ENCODE peak calls at places on chromosomes 4 and X, in four cellular contexts. T, G, W and E are unnamed samples.

GRCh38 chrX:150767475-150768131 is 74.4 kb downstream of the MTMR1 start:
- DNase-seq in G (no peak), W (no peak), T (no peak), E (no peak)

GRCh38 chrX:119121341-119121740 is 6.3 kb downstream of the KIAA1210 start:
- DNase-seq in T (no peak), G (no peak), W (no peak), E (no peak)

GRCh38 chrX:154097003-154097596 is 417 bp downstream of the MECP2 start:
- DNase-seq in T (peak), G (no peak), W (no peak), E (peak)

GRCh38 chr4:42709392-42710065 is 52.6 kb upstream of the ATP8A1 start:
- DNase-seq in T (no peak), W (no peak), G (no peak), E (no peak)

GRCh38 chrX:71541546-71542022 is 8.7 kb downstream of the OGT start:
- DNase-seq in W (no peak), T (no peak), G (no peak), E (no peak)

GRCh38 chr4:23934915-23935314 is 45.1 kb upstream of the PPARGC1A start:
- DNase-seq in T (no peak), G (no peak), W (peak), E (no peak)

GRCh38 chr4:6095023-6095817 is 77.0 kb upstream of the C4orf50 start:
- DNase-seq in T (no peak), W (no peak), G (no peak), E (no peak)

GRCh38 chr4:2300431-2300861 is 38.5 kb upstream of the MXD4 start:
- DNase-seq in W (no peak), T (no peak), G (no peak), E (no peak)

GRCh38 chrX:96611619-96612362 is 72.9 kb upstream of the DIAPH2 start:
- DNase-seq in G (no peak), W (no peak), T (no peak), E (no peak)

GRCh38 chr4:38967260-38968095 is 64.7 kb downstream of the TMEM156 start:
- DNase-seq in W (no peak), T (no peak), G (no peak), E (no peak)

GRCh38 chrX:7582191-7582590 is 260.8 kb upstream of the VCX start:
- DNase-seq in G (no peak), T (no peak), W (no peak), E (no peak)

GRCh38 chr4:138510053-138510452 is 267.9 kb upstream of the SLC7A11 start:
- DNase-seq in G (no peak), T (no peak), W (no peak), E (no peak)

GRCh38 chr4:37762294-37763163 is 64.0 kb upstream of the PGM2 start:
- DNase-seq in T (no peak), G (no peak), W (no peak), E (no peak)

GRCh38 chr4:182513534-182514291 is 270.5 kb downstream of the TENM3 start:
- DNase-seq in T (no peak), W (no peak), G (no peak), E (no peak)

GRCh38 chrX:72430405-72430968 is 124.8 kb upstream of the CITED1 start:
- DNase-seq in G (no peak), T (no peak), W (no peak), E (no peak)

GRCh38 chr4:16761031-16761430 is 137.4 kb downstream of the LDB2 start:
- DNase-seq in T (no peak), G (no peak), W (no peak), E (no peak)

GRCh38 chr4:182265881-182266280 is 22.7 kb downstream of the TENM3 start:
- DNase-seq in W (peak), T (no peak), G (no peak), E (no peak)

GRCh38 chrX:40411350-40412111 is 169.2 kb upstream of the ATP6AP2 start:
- DNase-seq in W (no peak), T (no peak), G (no peak), E (no peak)

GRCh38 chrX:109714340-109714958 is 18.6 kb downstream of the ACSL4 start:
- DNase-seq in W (no peak), G (no peak), T (no peak), E (no peak)

GRCh38 chrX:112888916-112889315 is 48.3 kb upstream of the AMOT start:
- DNase-seq in T (no peak), G (no peak), W (no peak), E (no peak)

GRCh38 chr4:169267070-169267469 is 3.7 kb downstream of the SH3RF1 start:
- DNase-seq in G (no peak), W (no peak), T (no peak), E (no peak)

GRCh38 chr4:152063301-152064235 is 302.8 kb upstream of the GATB start:
- DNase-seq in T (no peak), G (no peak), W (no peak), E (no peak)

GRCh38 chr4:40189997-40190396 is 6.8 kb upstream of the RHOH start:
- DNase-seq in T (no peak), W (no peak), G (no peak), E (no peak)

GRCh38 chr4:7634611-7635010 is 199.9 kb upstream of the PSAPL1 start:
- DNase-seq in W (no peak), G (no peak), T (no peak), E (no peak)

DNA sequence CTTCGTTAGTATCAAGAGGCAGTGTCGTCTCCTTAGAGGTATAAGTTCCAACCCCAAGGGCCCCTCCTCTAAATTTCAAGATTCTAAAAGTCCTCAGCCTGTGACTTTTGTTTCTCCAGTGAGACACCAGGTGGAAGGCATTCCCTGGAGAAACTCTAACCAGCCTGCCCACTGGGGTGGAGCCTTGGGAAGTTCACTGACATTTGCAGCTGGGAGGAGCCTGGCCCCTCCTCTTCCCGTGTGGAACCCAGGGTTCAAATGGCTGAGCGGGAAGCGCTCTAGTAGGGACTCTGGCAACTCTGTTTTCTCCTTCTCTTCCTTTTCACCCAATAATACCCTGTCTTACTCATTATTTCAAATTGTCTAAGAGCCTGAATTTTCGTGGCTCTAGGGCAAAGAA is 325.0 kb downstream of the TLL1 start:
- DNase-seq in W (peak), T (no peak), G (no peak), E (no peak)
- TF ChIP-seq SUZ12 in W (no peak), T (no peak), G (no peak), E (no peak)

GRCh38 chr4:57943672-57944071 is 833.5 kb upstream of the IGFBP7 start:
- DNase-seq in W (no peak), T (no peak), G (no peak), E (no peak)
- TF ChIP-seq SUZ12 in W (no peak), T (no peak), G (no peak), E (no peak)

GRCh38 chr4:77043507-77044131 is 32.2 kb downstream of the CCNI start:
- DNase-seq in W (no peak), G (no peak), T (no peak), E (no peak)
- TF ChIP-seq SUZ12 in W (no peak), G (no peak), T (no peak), E (no peak)

GRCh38 chr4:153344131-153345010 is at the start of gene MND1:
- DNase-seq in W (peak), G (no peak), T (peak), E (peak)

GRCh38 chr4:153345011-153345981 is 808 bp downstream of the MND1 start:
- DNase-seq in T (no peak), W (peak), G (no peak), E (peak)

GRCh38 chr4:153342751-153343552 is 1.5 kb upstream of the MND1 start:
- DNase-seq in T (no peak), G (no peak), W (no peak), E (no peak)

GRCh38 chr4:153337686-153338085 is 6.8 kb upstream of the MND1 start:
- DNase-seq in G (no peak), W (no peak), T (no peak), E (no peak)

GRCh38 chr4:153341575-153342090 is 2.9 kb upstream of the MND1 start:
- DNase-seq in T (no peak), W (no peak), G (no peak), E (no peak)
- TF ChIP-seq SUZ12 in T (no peak), W (no peak), G (no peak), E (no peak)

GRCh38 chr4:187602339-187603092 is 393.1 kb upstream of the ZFP42 start:
- DNase-seq in W (no peak), G (no peak), T (no peak), E (no peak)
- TF ChIP-seq SUZ12 in W (no peak), G (no peak), T (no peak), E (no peak)